ENCODE peak calls at places on chromosomes 5 and 9, in five cellular contexts. One of them, this sample, is unnamed.

GRCh38 chr9:75046725-75047345 is 18.7 kb upstream of the CARNMT1 start:
- DNase-seq in H7: no peak
- DNase-seq in ACHN: no peak
- DNase-seq in NCI-H748 treated with DMSO at 0.1 percent for 48 hours: no peak
- DNase-seq in SK-N-DZ: no peak
- DNase-seq in this sample: no peak

GRCh38 chr5:54872810-54873209 is 112.6 kb downstream of the ESM1 start:
- DNase-seq in NCI-H748 treated with DMSO at 0.1 percent for 48 hours: no peak
- DNase-seq in SK-N-DZ: no peak
- DNase-seq in ACHN: no peak
- DNase-seq in H7: no peak
- DNase-seq in this sample: no peak

GRCh38 chr9:127283917-127284316 is 19.3 kb downstream of the GARNL3 start:
- DNase-seq in ACHN: peak; percentile 25
- DNase-seq in SK-N-DZ: no peak
- DNase-seq in H7: peak; percentile 19
- DNase-seq in NCI-H748 treated with DMSO at 0.1 percent for 48 hours: no peak
- DNase-seq in this sample: peak; percentile 9

GRCh38 chr9:128412120-128412790 is 8.4 kb upstream of the CERCAM start:
- DNase-seq in NCI-H748 treated with DMSO at 0.1 percent for 48 hours: peak; percentile 74
- DNase-seq in ACHN: peak; percentile 32
- DNase-seq in SK-N-DZ: peak; percentile 84
- DNase-seq in H7: peak; percentile 95
- DNase-seq in this sample: no peak

GRCh38 chr5:133482033-133482432 is 130.3 kb downstream of the FSTL4 start:
- DNase-seq in NCI-H748 treated with DMSO at 0.1 percent for 48 hours: no peak
- DNase-seq in H7: no peak
- DNase-seq in SK-N-DZ: no peak
- DNase-seq in ACHN: no peak
- DNase-seq in this sample: no peak

GRCh38 chr9:83070257-83070656 is 7.3 kb upstream of the RASEF start:
- DNase-seq in NCI-H748 treated with DMSO at 0.1 percent for 48 hours: no peak
- DNase-seq in ACHN: no peak
- DNase-seq in SK-N-DZ: no peak
- DNase-seq in H7: no peak
- DNase-seq in this sample: no peak

GRCh38 chr5:115151208-115151805 is 18.4 kb downstream of the TRIM36 start:
- DNase-seq in SK-N-DZ: no peak
- DNase-seq in H7: no peak
- DNase-seq in NCI-H748 treated with DMSO at 0.1 percent for 48 hours: no peak
- DNase-seq in ACHN: no peak
- DNase-seq in this sample: no peak

GRCh38 chr5:176651472-176651980 is 4.2 kb downstream of the TSPAN17 start:
- DNase-seq in NCI-H748 treated with DMSO at 0.1 percent for 48 hours: no peak
- DNase-seq in ACHN: no peak
- DNase-seq in H7: peak; percentile 61
- DNase-seq in SK-N-DZ: no peak
- DNase-seq in this sample: no peak

GRCh38 chr5:137325721-137326120 is 173.4 kb downstream of the SPOCK1 start:
- DNase-seq in SK-N-DZ: no peak
- DNase-seq in NCI-H748 treated with DMSO at 0.1 percent for 48 hours: no peak
- DNase-seq in H7: no peak
- DNase-seq in ACHN: no peak
- DNase-seq in this sample: no peak

GRCh38 chr9:91428927-91429351 is 5.3 kb upstream of the NFIL3 start:
- DNase-seq in H7: no peak
- DNase-seq in SK-N-DZ: no peak
- DNase-seq in ACHN: no peak
- DNase-seq in NCI-H748 treated with DMSO at 0.1 percent for 48 hours: no peak
- DNase-seq in this sample: no peak

GRCh38 chr5:34687269-34688011 is 31.3 kb downstream of the RAI14 start:
- DNase-seq in SK-N-DZ: no peak
- DNase-seq in H7: no peak
- DNase-seq in ACHN: peak; percentile 78
- DNase-seq in NCI-H748 treated with DMSO at 0.1 percent for 48 hours: no peak
- DNase-seq in this sample: no peak

GRCh38 chr9:71683598-71684235 is 84.6 kb downstream of the CEMIP2 start:
- DNase-seq in SK-N-DZ: peak; percentile 19
- DNase-seq in H7: peak; percentile 35
- DNase-seq in ACHN: no peak
- DNase-seq in NCI-H748 treated with DMSO at 0.1 percent for 48 hours: no peak
- DNase-seq in this sample: no peak

GRCh38 chr5:160899735-160900134 is 47.7 kb upstream of the ATP10B start:
- DNase-seq in H7: no peak
- DNase-seq in NCI-H748 treated with DMSO at 0.1 percent for 48 hours: no peak
- DNase-seq in SK-N-DZ: no peak
- DNase-seq in ACHN: no peak
- DNase-seq in this sample: no peak

GRCh38 chr9:110217656-110218099 is 9.7 kb upstream of the C9orf152 start:
- DNase-seq in SK-N-DZ: peak; percentile 42
- DNase-seq in NCI-H748 treated with DMSO at 0.1 percent for 48 hours: peak; percentile 38
- DNase-seq in ACHN: peak; percentile 38
- DNase-seq in H7: no peak
- DNase-seq in this sample: peak; percentile 5

GRCh38 chr5:7261049-7261448 is 134.9 kb upstream of the ADCY2 start:
- DNase-seq in ACHN: peak; percentile 39
- DNase-seq in SK-N-DZ: peak; percentile 27
- DNase-seq in H7: peak; percentile 63
- DNase-seq in NCI-H748 treated with DMSO at 0.1 percent for 48 hours: peak; percentile 91
- DNase-seq in this sample: no peak